ENCODE peak calls at places on chromosomes 12 and 14, in six cellular contexts. S is sigmoid colon, U is GM12865, M is GM13977, N is mucosa of descending colon, D is A549. G is an unnamed sample.
A peak's percentile ranks its signal among the peaks of the same experiment; 100 is the strongest.

GRCh38 chr12:32273063-32273521 is 126.3 kb upstream of the FGD4 start:
- DNase-seq in S (no peak), U (peak; percentile 77), M (peak; percentile 53), N (no peak), D (no peak), G (peak; percentile 28)

GRCh38 chr12:20588057-20588456 is 107.1 kb upstream of the SLCO1C1 start:
- DNase-seq in S (no peak), U (no peak), M (no peak), N (no peak), D (no peak), G (no peak)

GRCh38 chr12:21666722-21667121 is 9.1 kb upstream of the LDHB start:
- DNase-seq in S (no peak), U (no peak), M (no peak), N (no peak), D (no peak), G (no peak)

GRCh38 chr12:30959110-30959710 is 32.7 kb downstream of the TSPAN11 start:
- DNase-seq in S (no peak), U (no peak), M (no peak), N (no peak), D (no peak), G (no peak)

GRCh38 chr12:43038991-43039390 is 449.4 kb upstream of the PRICKLE1 start:
- DNase-seq in S (no peak), U (no peak), M (no peak), N (no peak), D (no peak), G (no peak)

GRCh38 chr12:27999521-27999920 is 27.0 kb upstream of the PTHLH start:
- DNase-seq in S (no peak), U (no peak), M (no peak), N (no peak), D (no peak), G (no peak)

GRCh38 chr14:92846162-92846897 is 52.2 kb downstream of the GOLGA5 start:
- DNase-seq in S (no peak), U (peak; percentile 75), M (peak; percentile 69), N (no peak), D (no peak), G (peak; percentile 72)

GRCh38 chr12:9668141-9669018 is 1.1 kb upstream of the CLEC2D start:
- DNase-seq in S (no peak), U (no peak), M (no peak), N (no peak), D (no peak), G (no peak)

GRCh38 chr12:108856170-108856427 is 1.3 kb downstream of the SSH1 start:
- DNase-seq in S (no peak), U (no peak), M (no peak), N (no peak), D (no peak), G (no peak)

GRCh38 chr14:75132374-75133086 is 5.7 kb upstream of the NEK9 start:
- DNase-seq in S (no peak), U (peak; percentile 77), M (peak; percentile 43), N (no peak), D (peak; percentile 38), G (peak; percentile 46)

GRCh38 chr12:26122681-26123481 is 2.0 kb downstream of the BHLHE41 start:
- DNase-seq in S (peak; percentile 92), U (peak; percentile 39), M (peak; percentile 62), N (peak; percentile 76), D (peak; percentile 33), G (peak; percentile 71)

GRCh38 chr14:91372680-91373495 is 44.7 kb downstream of the CCDC88C start:
- DNase-seq in S (no peak), U (peak; percentile 65), M (peak; percentile 47), N (no peak), D (no peak), G (no peak)

GRCh38 chr12:98856897-98857540 is 211.9 kb downstream of the APAF1 start:
- DNase-seq in S (no peak), U (no peak), M (no peak), N (no peak), D (no peak), G (no peak)

GRCh38 chr14:76904100-76904739 is 78.0 kb downstream of the LRRC74A start:
- DNase-seq in S (peak; percentile 89), U (no peak), M (no peak), N (no peak), D (no peak), G (no peak)

GRCh38 chr14:89586258-89587127 is 169.5 kb upstream of the FOXN3 start:
- DNase-seq in S (no peak), U (no peak), M (no peak), N (no peak), D (no peak), G (no peak)

GRCh38 chr14:33949051-33950037 is 1.5 kb downstream of the EGLN3 start:
- DNase-seq in S (no peak), U (no peak), M (no peak), N (no peak), D (no peak), G (no peak)

GRCh38 chr12:6312529-6313325 is 2.2 kb downstream of the PLEKHG6 start:
- DNase-seq in S (peak; percentile 68), U (peak; percentile 90), M (peak; percentile 83), N (peak; percentile 94), D (no peak), G (peak; percentile 81)

GRCh38 chr12:80829767-80830166 is 108.0 kb downstream of the LIN7A start:
- DNase-seq in S (no peak), U (no peak), M (no peak), N (no peak), D (no peak), G (no peak)

GRCh38 chr12:107984973-107985372 is 144.1 kb upstream of the WSCD2 start:
- DNase-seq in S (no peak), U (no peak), M (no peak), N (no peak), D (no peak), G (no peak)

GRCh38 chr12:46124848-46125619 is 134.7 kb upstream of the SCAF11 start:
- DNase-seq in S (peak; percentile 75), U (peak; percentile 80), M (peak; percentile 53), N (no peak), D (peak; percentile 59), G (peak; percentile 60)

GRCh38 chr12:38785376-38785775 is 120.0 kb downstream of the CPNE8 start:
- DNase-seq in S (no peak), U (no peak), M (no peak), N (no peak), D (no peak), G (no peak)

DNA sequence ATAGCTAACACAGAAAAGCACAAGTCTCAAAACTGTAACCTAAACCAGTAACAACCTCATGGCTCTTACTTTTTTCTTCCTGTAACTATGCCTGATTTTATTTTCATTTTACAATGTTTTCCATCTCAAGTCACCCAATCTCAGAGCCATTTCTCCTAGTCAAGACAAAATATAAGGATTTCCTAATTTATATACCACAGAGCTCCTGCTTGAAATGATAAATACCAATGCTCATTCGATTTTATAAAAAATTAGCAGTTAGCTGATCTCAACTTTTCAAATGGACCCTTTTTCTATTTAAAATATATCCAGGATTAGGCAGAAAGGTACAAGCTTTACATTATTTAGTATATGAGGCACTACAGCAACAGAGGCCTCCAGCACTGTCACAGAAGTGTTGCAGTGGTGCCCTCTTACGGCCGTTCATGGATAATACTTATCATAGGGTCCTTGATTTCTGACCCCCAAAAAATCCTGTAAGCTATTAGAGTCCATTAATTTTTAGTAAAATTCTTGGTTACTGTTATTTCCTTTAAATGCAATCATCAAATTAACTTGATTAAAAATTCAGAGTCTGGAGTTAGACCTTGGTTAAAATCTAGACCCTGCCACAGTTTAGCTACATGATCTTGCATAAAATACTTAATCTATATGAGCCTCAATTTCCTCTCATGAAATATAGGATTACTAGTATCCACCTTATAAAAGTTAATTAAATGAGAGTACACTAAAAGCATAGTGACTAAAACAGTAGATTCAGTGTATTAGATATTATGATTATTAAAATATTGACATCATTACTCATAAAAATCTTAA is 68.3 kb downstream of the SEC23A start:
- DNase-seq in S (no peak), U (no peak), M (no peak), N (no peak), D (peak; percentile 13), G (no peak)
- TF ChIP-seq CTCF in S (no peak), U (no peak), M (no peak), N (no peak), D (peak; percentile 50), G (no peak)

DNA sequence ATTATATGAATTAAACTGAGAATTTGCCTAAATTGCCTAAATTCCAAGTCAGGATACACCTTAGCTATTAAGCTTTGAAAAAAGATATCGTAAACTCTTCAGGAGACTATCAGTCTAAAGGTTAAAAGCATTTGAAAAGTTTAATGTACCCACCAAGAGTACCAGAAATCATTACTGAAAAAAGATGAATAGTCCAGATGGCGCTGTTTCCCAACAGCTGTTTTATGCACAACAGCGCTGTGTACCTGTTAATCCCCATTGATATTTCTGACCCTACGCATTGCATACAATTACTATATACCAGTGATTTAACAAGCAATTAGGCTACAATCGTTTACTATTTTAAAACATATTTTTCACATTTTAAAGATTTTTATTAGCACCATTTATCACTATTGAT is 185.0 kb downstream of the PLCZ1 start:
- DNase-seq in S (no peak), U (no peak), M (no peak), N (no peak), D (no peak), G (no peak)
- TF ChIP-seq CTCF in S (no peak), U (peak; percentile 1), M (no peak), N (no peak), D (peak; percentile 12), G (no peak)

GRCh38 chr12:87667378-87667777 is 361.8 kb downstream of the C12orf50 start:
- DNase-seq in S (no peak), U (no peak), M (no peak), N (no peak), D (no peak), G (no peak)
- TF ChIP-seq CTCF in S (no peak), U (no peak), M (peak; percentile 24), N (no peak), D (peak; percentile 41), G (no peak)

GRCh38 chr14:21102472-21103164 is 1.8 kb downstream of the TMEM253 start:
- DNase-seq in S (no peak), U (no peak), M (peak; percentile 30), N (peak; percentile 59), D (no peak), G (peak; percentile 28)

GRCh38 chr14:21101802-21102413 is 1.0 kb downstream of the TMEM253 start:
- DNase-seq in S (no peak), U (no peak), M (no peak), N (peak; percentile 46), D (no peak), G (no peak)

GRCh38 chr14:21103710-21104447 is 3.0 kb downstream of the TMEM253 start:
- DNase-seq in S (peak; percentile 98), U (peak; percentile 97), M (peak; percentile 95), N (peak; percentile 96), D (peak; percentile 93), G (peak; percentile 96)

GRCh38 chr14:21104448-21105060 is 3.7 kb downstream of the TMEM253 start:
- DNase-seq in S (peak; percentile 91), U (peak; percentile 77), M (peak; percentile 70), N (peak; percentile 88), D (peak; percentile 69), G (peak; percentile 65)

GRCh38 chr14:21103165-21103709 is 2.4 kb downstream of the TMEM253 start:
- DNase-seq in S (no peak), U (no peak), M (no peak), N (no peak), D (peak; percentile 96), G (no peak)
- TF ChIP-seq CTCF in S (no peak), U (no peak), M (no peak), N (no peak), D (no peak), G (no peak)